ENCODE peak calls at places on chromosome 4, in seven cellular contexts. One of them, this sample, is unnamed.

GRCh38 chr4:141914746-141915145 is 278.4 kb downstream of the IL15 start:
- DNase-seq in SK-N-SH: no peak
- DNase-seq in K562: no peak
- DNase-seq in HCT116: no peak
- DNase-seq in HepG2: no peak
- DNase-seq in GM12878: no peak
- DNase-seq in H1: no peak
- DNase-seq in this sample: no peak

GRCh38 chr4:161936625-161937133 is 227.1 kb downstream of the FSTL5 start:
- DNase-seq in SK-N-SH: peak; percentile 0
- DNase-seq in K562: no peak
- DNase-seq in HCT116: peak; percentile 86
- DNase-seq in HepG2: no peak
- DNase-seq in GM12878: no peak
- DNase-seq in H1: no peak
- DNase-seq in this sample: no peak

GRCh38 chr4:138051157-138051556 is 191.0 kb downstream of the SLC7A11 start:
- DNase-seq in SK-N-SH: no peak
- DNase-seq in K562: no peak
- DNase-seq in HCT116: no peak
- DNase-seq in HepG2: no peak
- DNase-seq in GM12878: no peak
- DNase-seq in H1: no peak
- DNase-seq in this sample: no peak

GRCh38 chr4:38783109-38783460 is 295 bp upstream of the TLR10 start:
- DNase-seq in SK-N-SH: no peak
- DNase-seq in K562: no peak
- DNase-seq in HCT116: no peak
- DNase-seq in HepG2: no peak
- DNase-seq in GM12878: no peak
- DNase-seq in H1: no peak
- DNase-seq in this sample: no peak

GRCh38 chr4:76589872-76590846 is 155.1 kb downstream of the SHROOM3 start:
- DNase-seq in SK-N-SH: peak; percentile 34
- DNase-seq in K562: no peak
- DNase-seq in HCT116: peak; percentile 39
- DNase-seq in HepG2: peak; percentile 52
- DNase-seq in GM12878: no peak
- DNase-seq in H1: peak; percentile 63
- DNase-seq in this sample: peak; percentile 80

GRCh38 chr4:705278-706082 is at the start of gene PCGF3:
- DNase-seq in SK-N-SH: peak; percentile 100
- DNase-seq in K562: peak; percentile 96
- DNase-seq in HCT116: peak; percentile 85
- DNase-seq in HepG2: peak; percentile 83
- DNase-seq in GM12878: peak; percentile 68
- DNase-seq in H1: peak; percentile 99
- DNase-seq in this sample: peak; percentile 87

GRCh38 chr4:38678078-38678477 is 14.1 kb downstream of the KLF3 start:
- DNase-seq in SK-N-SH: no peak
- DNase-seq in K562: no peak
- DNase-seq in HCT116: no peak
- DNase-seq in HepG2: no peak
- DNase-seq in GM12878: no peak
- DNase-seq in H1: no peak
- DNase-seq in this sample: no peak

GRCh38 chr4:122701965-122702364 is 30.5 kb upstream of the BBS12 start:
- DNase-seq in SK-N-SH: no peak
- DNase-seq in K562: no peak
- DNase-seq in HCT116: no peak
- DNase-seq in HepG2: no peak
- DNase-seq in GM12878: no peak
- DNase-seq in H1: no peak
- DNase-seq in this sample: no peak

GRCh38 chr4:114563536-114564315 is 34.9 kb upstream of the UGT8 start:
- DNase-seq in SK-N-SH: no peak
- DNase-seq in K562: no peak
- DNase-seq in HCT116: no peak
- DNase-seq in HepG2: no peak
- DNase-seq in GM12878: no peak
- DNase-seq in H1: no peak
- DNase-seq in this sample: no peak

GRCh38 chr4:33996075-33996718 is 2248.1 kb downstream of the ARAP2 start:
- DNase-seq in SK-N-SH: no peak
- DNase-seq in K562: no peak
- DNase-seq in HCT116: no peak
- DNase-seq in HepG2: no peak
- DNase-seq in GM12878: no peak
- DNase-seq in H1: no peak
- DNase-seq in this sample: peak; percentile 2

GRCh38 chr4:99759346-99759984 is 57.2 kb upstream of the DAPP1 start:
- DNase-seq in SK-N-SH: no peak
- DNase-seq in K562: no peak
- DNase-seq in HCT116: no peak
- DNase-seq in HepG2: no peak
- DNase-seq in GM12878: no peak
- DNase-seq in H1: no peak
- DNase-seq in this sample: no peak

GRCh38 chr4:151144329-151145072 is 45.1 kb downstream of the RPS3A start:
- DNase-seq in SK-N-SH: no peak
- DNase-seq in K562: no peak
- DNase-seq in HCT116: no peak
- DNase-seq in HepG2: no peak
- DNase-seq in GM12878: no peak
- DNase-seq in H1: no peak
- DNase-seq in this sample: no peak

GRCh38 chr4:177964061-177964460 is 521.8 kb upstream of the AGA start:
- DNase-seq in SK-N-SH: no peak
- DNase-seq in K562: no peak
- DNase-seq in HCT116: no peak
- DNase-seq in HepG2: no peak
- DNase-seq in GM12878: no peak
- DNase-seq in H1: no peak
- DNase-seq in this sample: no peak

GRCh38 chr4:168092176-168092712 is at the start of gene ANXA10:
- DNase-seq in SK-N-SH: no peak
- DNase-seq in K562: no peak
- DNase-seq in HCT116: no peak
- DNase-seq in HepG2: no peak
- DNase-seq in GM12878: no peak
- DNase-seq in H1: no peak
- DNase-seq in this sample: no peak

GRCh38 chr4:84218002-84218401 is 281.1 kb downstream of the NKX6-1 start:
- DNase-seq in SK-N-SH: no peak
- DNase-seq in K562: no peak
- DNase-seq in HCT116: no peak
- DNase-seq in HepG2: no peak
- DNase-seq in GM12878: no peak
- DNase-seq in H1: no peak
- DNase-seq in this sample: peak; percentile 23

GRCh38 chr4:18535948-18536347 is 514.4 kb upstream of the LCORL start:
- DNase-seq in SK-N-SH: no peak
- DNase-seq in K562: no peak
- DNase-seq in HCT116: no peak
- DNase-seq in HepG2: no peak
- DNase-seq in GM12878: no peak
- DNase-seq in H1: no peak
- DNase-seq in this sample: no peak

GRCh38 chr4:40621592-40622512 is 7.8 kb downstream of the RBM47 start:
- DNase-seq in SK-N-SH: no peak
- DNase-seq in K562: peak; percentile 52
- DNase-seq in HCT116: peak; percentile 79
- DNase-seq in HepG2: peak; percentile 60
- DNase-seq in GM12878: peak; percentile 93
- DNase-seq in H1: no peak
- DNase-seq in this sample: no peak

DNA sequence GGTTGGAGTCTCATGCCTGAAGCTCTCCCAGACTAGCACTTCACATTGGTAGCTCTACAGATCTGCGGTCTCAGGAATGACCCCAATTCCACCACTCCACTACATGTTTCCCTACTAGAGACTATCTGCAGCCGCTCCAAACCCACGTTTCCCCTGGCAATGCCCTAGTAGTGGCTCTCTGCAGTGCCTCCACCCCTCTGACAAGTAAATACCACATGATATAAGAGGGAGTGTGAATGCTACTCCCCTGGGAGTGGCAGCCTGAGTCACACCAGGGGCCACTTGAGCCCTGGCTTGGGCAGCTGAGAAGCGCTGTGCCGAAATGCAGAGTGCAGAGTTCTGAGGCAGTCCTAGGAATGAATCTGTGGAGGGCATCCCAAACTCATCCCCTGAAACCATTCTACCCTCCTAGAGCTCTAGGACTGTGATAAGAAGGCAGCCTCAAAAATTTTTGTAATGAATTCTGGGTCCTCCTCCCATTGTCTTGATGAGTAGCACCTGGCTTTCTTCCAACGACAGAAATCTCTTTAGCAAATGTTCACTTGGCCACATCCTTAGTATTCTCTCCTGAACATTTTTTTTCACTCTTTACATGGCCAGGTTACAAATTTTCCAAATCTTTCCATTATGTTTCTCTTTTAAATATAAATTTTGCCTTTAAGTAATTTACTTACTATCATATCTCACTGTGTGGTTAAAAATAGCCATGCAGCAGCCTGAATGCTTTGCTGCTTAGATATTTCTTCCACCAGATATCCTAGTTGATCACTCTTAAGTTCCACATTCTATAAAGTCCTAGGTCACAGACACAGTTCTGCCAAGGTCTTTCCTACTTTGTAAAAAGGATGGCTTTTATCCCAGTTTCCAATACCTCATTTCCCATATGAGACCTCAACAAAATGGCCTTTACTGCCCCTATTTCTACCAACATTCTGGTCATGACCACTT is 160.2 kb upstream of the CPEB2 start:
- DNase-seq in SK-N-SH: no peak
- DNase-seq in K562: no peak
- DNase-seq in HCT116: no peak
- DNase-seq in HepG2: no peak
- DNase-seq in GM12878: no peak
- DNase-seq in H1: no peak
- DNase-seq in this sample: no peak
- TF ChIP-seq YY1 in SK-N-SH: no peak
- TF ChIP-seq YY1 in K562: no peak
- TF ChIP-seq YY1 in HCT116: no peak
- TF ChIP-seq YY1 in HepG2: no peak
- TF ChIP-seq YY1 in GM12878: no peak
- TF ChIP-seq YY1 in H1: no peak
- TF ChIP-seq YY1 in this sample: no peak

GRCh38 chr4:54099959-54100606 is at the start of gene GSX2:
- DNase-seq in SK-N-SH: peak; percentile 73
- DNase-seq in K562: no peak
- DNase-seq in HCT116: no peak
- DNase-seq in HepG2: no peak
- DNase-seq in GM12878: no peak
- DNase-seq in H1: peak; percentile 74
- DNase-seq in this sample: no peak
- H3K4me3 ChIP-seq in SK-N-SH: peak within 1 kb of the TSS; percentile 68
- H3K4me3 ChIP-seq in K562: no peak within 1 kb of the TSS
- H3K4me3 ChIP-seq in HCT116: no peak within 1 kb of the TSS
- H3K4me3 ChIP-seq in HepG2: peak within 1 kb of the TSS; percentile 63
- H3K4me3 ChIP-seq in GM12878: peak within 1 kb of the TSS; percentile 50
- H3K4me3 ChIP-seq in H1: peak within 1 kb of the TSS; percentile 43
- H3K4me3 ChIP-seq in this sample: peak within 1 kb of the TSS; percentile 37

DNA sequence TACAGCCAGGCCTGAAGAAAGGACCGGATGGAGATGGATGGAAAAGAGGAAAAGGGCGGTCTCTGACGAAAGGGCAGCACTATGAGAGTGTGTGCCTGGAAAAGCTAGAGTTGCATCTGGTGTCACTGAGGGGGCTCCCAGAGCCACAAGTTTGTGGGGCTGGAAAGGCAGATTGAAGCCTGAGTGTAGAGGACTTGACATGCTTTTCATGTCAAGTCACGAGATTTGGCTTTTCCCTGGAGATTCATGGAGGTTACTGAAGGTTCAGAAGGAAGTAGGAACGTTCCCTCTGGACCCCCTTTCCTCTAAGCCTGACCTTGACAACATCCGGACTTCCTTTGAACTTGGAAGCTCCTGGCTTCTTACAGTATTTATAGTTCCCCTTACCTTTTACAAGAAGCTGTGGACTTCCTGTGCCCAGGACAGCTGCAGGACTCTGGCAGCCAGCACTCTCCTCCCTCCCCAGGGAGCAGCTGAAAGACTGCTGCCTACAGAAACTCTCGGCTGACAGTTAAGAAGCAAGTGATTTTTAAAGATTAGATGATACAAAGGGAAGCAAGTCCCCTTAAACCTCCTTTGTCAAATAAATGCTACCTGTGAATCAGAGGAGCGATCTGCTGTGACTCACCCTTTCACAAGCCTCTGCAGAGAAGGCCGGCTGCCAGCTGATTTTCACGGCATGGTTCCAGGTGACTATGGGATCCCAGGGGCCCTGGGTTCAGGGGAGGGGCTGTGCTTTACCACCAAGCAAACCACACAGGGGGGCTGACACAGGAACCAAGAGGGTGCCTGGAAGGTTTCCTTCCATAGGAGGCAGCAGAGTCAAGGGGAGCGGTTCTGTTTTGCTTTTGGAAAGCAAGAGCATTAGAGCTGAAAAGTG is 72.9 kb upstream of the STIM2 start:
- DNase-seq in SK-N-SH: no peak
- DNase-seq in K562: peak; percentile 65
- DNase-seq in HCT116: peak; percentile 70
- DNase-seq in HepG2: peak; percentile 32
- DNase-seq in GM12878: no peak
- DNase-seq in H1: peak; percentile 62
- DNase-seq in this sample: peak; percentile 35
- TF ChIP-seq YY1 in SK-N-SH: no peak
- TF ChIP-seq YY1 in K562: no peak
- TF ChIP-seq YY1 in HCT116: peak; percentile 11
- TF ChIP-seq YY1 in HepG2: no peak
- TF ChIP-seq YY1 in GM12878: no peak
- TF ChIP-seq YY1 in H1: no peak
- TF ChIP-seq YY1 in this sample: no peak

DNA sequence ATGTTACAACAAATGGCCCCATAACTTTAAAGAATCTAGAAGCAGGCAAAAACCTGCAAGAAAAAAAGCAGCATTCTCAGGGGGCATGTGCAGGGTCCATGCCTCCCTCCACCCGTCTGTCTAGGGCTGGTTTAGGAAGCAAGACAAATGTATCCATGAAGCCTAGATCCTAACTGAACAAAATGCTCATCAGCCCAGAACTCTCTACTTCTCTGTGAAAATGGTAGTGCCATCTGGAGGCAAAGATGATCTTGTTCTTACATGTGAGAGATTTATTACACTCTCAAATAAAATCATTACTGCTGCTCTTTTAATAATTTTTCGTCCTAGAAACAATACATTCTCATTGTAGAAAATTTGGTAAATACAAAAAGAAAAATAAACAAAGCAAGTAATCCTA is 26.7 kb downstream of the NR3C2 start:
- DNase-seq in SK-N-SH: peak; percentile 20
- DNase-seq in K562: no peak
- DNase-seq in HCT116: peak; percentile 3
- DNase-seq in HepG2: no peak
- DNase-seq in GM12878: no peak
- DNase-seq in H1: no peak
- DNase-seq in this sample: no peak
- H3K4me3 ChIP-seq in SK-N-SH: no peak overlapping the region
- H3K4me3 ChIP-seq in K562: no peak overlapping the region
- H3K4me3 ChIP-seq in HCT116: no peak overlapping the region
- H3K4me3 ChIP-seq in HepG2: no peak overlapping the region
- H3K4me3 ChIP-seq in GM12878: no peak overlapping the region
- H3K4me3 ChIP-seq in H1: no peak overlapping the region
- H3K4me3 ChIP-seq in this sample: no peak overlapping the region

GRCh38 chr4:83217721-83218522 is 66.7 kb downstream of the COQ2 start:
- DNase-seq in SK-N-SH: no peak
- DNase-seq in K562: peak; percentile 10
- DNase-seq in HCT116: no peak
- DNase-seq in HepG2: no peak
- DNase-seq in GM12878: peak; percentile 99
- DNase-seq in H1: no peak
- DNase-seq in this sample: no peak
- TF ChIP-seq YY1 in SK-N-SH: no peak
- TF ChIP-seq YY1 in K562: no peak
- TF ChIP-seq YY1 in HCT116: no peak
- TF ChIP-seq YY1 in HepG2: no peak
- TF ChIP-seq YY1 in GM12878: no peak
- TF ChIP-seq YY1 in H1: no peak
- TF ChIP-seq YY1 in this sample: no peak

This sample was measured in NT2/D1.